ENCODE peak calls at places on chromosomes 7 and 10, in seven cellular contexts. P is stimulated activated CD4-positive, alpha-beta T cell treated with anti-CD3 and anti-CD28 coated beads, Interleukin-1b, Interleukin-23, amount 100 ng/mL, for 24 hours; X is lung; T is heart left ventricle; J is iPS DF 6.9; H is RPMI7951; Z is Right ventricle myocardium superior. L is an unnamed sample.

GRCh38 chr7:66845382-66846095 is 75.5 kb upstream of the TMEM248 start:
- DNase-seq in P (no peak), X (no peak), T (no peak), J (no peak), H (no peak), Z (no peak), L (no peak)

GRCh38 chr7:41641006-41641714 is 61.7 kb downstream of the INHBA start:
- DNase-seq in P (no peak), X (no peak), T (no peak), J (no peak), H (peak), Z (no peak), L (no peak)

GRCh38 chr10:36516281-36516680 is 609.1 kb upstream of the ANKRD30A start:
- DNase-seq in P (no peak), X (no peak), T (no peak), J (no peak), H (no peak), Z (no peak), L (no peak)

GRCh38 chr10:75547391-75548298 is 116.2 kb downstream of the LRMDA start:
- DNase-seq in P (no peak), X (no peak), T (no peak), J (no peak), H (peak), Z (no peak), L (peak)

GRCh38 chr7:105638942-105639495 is 57.7 kb upstream of the EFCAB10 start:
- DNase-seq in P (no peak), X (no peak), T (no peak), J (peak), H (no peak), Z (no peak), L (no peak)

GRCh38 chr7:156230576-156230975 is 410.0 kb upstream of the RNF32 start:
- DNase-seq in P (no peak), X (peak), T (no peak), J (no peak), H (no peak), Z (no peak), L (no peak)

GRCh38 chr7:16726189-16726588 is 27.4 kb upstream of the TSPAN13 start:
- DNase-seq in P (no peak), X (no peak), T (no peak), J (no peak), H (no peak), Z (no peak), L (no peak)

GRCh38 chr7:7077945-7078344 is 104.4 kb upstream of the C1GALT1 start:
- DNase-seq in P (no peak), X (no peak), T (no peak), J (no peak), H (no peak), Z (no peak), L (no peak)

GRCh38 chr7:73429218-73429617 is 4.4 kb upstream of the FZD9 start:
- DNase-seq in P (no peak), X (no peak), T (no peak), J (no peak), H (no peak), Z (no peak), L (no peak)

L was measured in H54.